ENCODE peak calls at places on chromosomes 7 and 10, in seven cellular contexts. O is progenitor cell of endocrine pancreas, R is GM04504, P is mesendoderm, F is astrocyte, Y is anterior cingulate cortex, G is left ventricle myocardium inferior. Z is an unnamed sample.

GRCh38 chr10:15158972-15159371 is 9.5 kb downstream of the NMT2 start:
- DNase-seq in O (no peak), R (no peak), P (no peak), F (no peak), Y (no peak), G (no peak), Z (no peak)

GRCh38 chr10:61750943-61751471 is 88.3 kb downstream of the CABCOCO1 start:
- DNase-seq in O (peak; percentile 30), R (no peak), P (peak; percentile 79), F (peak; percentile 49), Y (peak; percentile 3), G (peak; percentile 27), Z (no peak)

GRCh38 chr10:43384252-43385221 is 13.1 kb downstream of the FXYD4 start:
- DNase-seq in O (no peak), R (no peak), P (no peak), F (no peak), Y (no peak), G (peak; percentile 11), Z (no peak)

GRCh38 chr10:48976208-48976607 is 36.6 kb upstream of the LRRC18 start:
- DNase-seq in O (no peak), R (no peak), P (peak; percentile 42), F (no peak), Y (no peak), G (no peak), Z (no peak)

GRCh38 chr7:43044521-43044920 is 67.9 kb upstream of the HECW1 start:
- DNase-seq in O (no peak), R (no peak), P (no peak), F (no peak), Y (no peak), G (no peak), Z (no peak)

GRCh38 chr10:104452977-104453376 is 99.3 kb downstream of the CFAP58 start:
- DNase-seq in O (no peak), R (no peak), P (no peak), F (no peak), Y (no peak), G (no peak), Z (no peak)

GRCh38 chr7:33716581-33717477 is 188.5 kb upstream of the BMPER start:
- DNase-seq in O (no peak), R (no peak), P (peak; percentile 87), F (peak; percentile 55), Y (no peak), G (no peak), Z (peak; percentile 49)

GRCh38 chr10:98885380-98885779 is 350.3 kb downstream of the HPSE2 start:
- DNase-seq in O (no peak), R (no peak), P (no peak), F (no peak), Y (no peak), G (no peak), Z (no peak)

GRCh38 chr10:97571622-97572021 is 957 bp upstream of the ANKRD2 start:
- DNase-seq in O (no peak), R (no peak), P (no peak), F (no peak), Y (no peak), G (peak; percentile 1), Z (no peak)

GRCh38 chr7:83547526-83547925 is 101.4 kb downstream of the SEMA3E start:
- DNase-seq in O (no peak), R (no peak), P (no peak), F (peak; percentile 99), Y (no peak), G (no peak), Z (no peak)

GRCh38 chr7:29017666-29018065 is 59.5 kb upstream of the TRIL start:
- DNase-seq in O (no peak), R (no peak), P (no peak), F (peak; percentile 67), Y (no peak), G (no peak), Z (no peak)

Z was measured in HS-5.